ENCODE peak calls at places on chromosomes 3 and 15, in six cellular contexts. C is sigmoid colon, P is GM12878, O is vagina, R is HCT116, H is K562. U is an unnamed sample.

GRCh38 chr15:90031231-90031791 is 30.2 kb downstream of the ZNF710 start:
- DNase-seq in C (peak; percentile 48), P (peak; percentile 95), O (no peak), R (no peak), H (no peak), U (no peak)

GRCh38 chr15:66483131-66483566 is 14.4 kb downstream of the SNAPC5 start:
- DNase-seq in C (no peak), P (no peak), O (no peak), R (no peak), H (no peak), U (no peak)

GRCh38 chr3:34106879-34107278 is 308.4 kb downstream of the PDCD6IP start:
- DNase-seq in C (no peak), P (peak; percentile 51), O (no peak), R (peak; percentile 2), H (peak; percentile 51), U (peak; percentile 43)

GRCh38 chr15:45180201-45180600 is 7.6 kb downstream of the SHF start:
- DNase-seq in C (no peak), P (no peak), O (no peak), R (no peak), H (no peak), U (no peak)

GRCh38 chr3:134352031-134352671 is 22.1 kb downstream of the AMOTL2 start:
- DNase-seq in C (peak; percentile 69), P (no peak), O (no peak), R (no peak), H (no peak), U (no peak)

GRCh38 chr3:62662680-62663079 is 212.5 kb downstream of the CADPS start:
- DNase-seq in C (no peak), P (no peak), O (no peak), R (no peak), H (no peak), U (no peak)

GRCh38 chr3:160027541-160028195 is 39.0 kb downstream of the IL12A start:
- DNase-seq in C (no peak), P (peak; percentile 55), O (no peak), R (no peak), H (no peak), U (no peak)

GRCh38 chr3:33884204-33884561 is 85.8 kb downstream of the PDCD6IP start:
- DNase-seq in C (no peak), P (no peak), O (no peak), R (no peak), H (peak; percentile 73), U (no peak)

GRCh38 chr15:36414670-36415069 is 164.8 kb upstream of the CDIN1 start:
- DNase-seq in C (no peak), P (no peak), O (no peak), R (no peak), H (no peak), U (no peak)

GRCh38 chr15:69414702-69415161 is 583 bp downstream of the KIF23 start:
- DNase-seq in C (no peak), P (no peak), O (no peak), R (peak; percentile 4), H (peak; percentile 67), U (no peak)
- TF ChIP-seq POLR2AphosphoS5 in C (no peak), P (no peak), O (no peak), R (no peak), H (no peak), U (peak; percentile 40)

GRCh38 chr3:193978030-193978429 is 157.9 kb upstream of the HES1 start:
- DNase-seq in C (no peak), P (no peak), O (no peak), R (no peak), H (no peak), U (no peak)
- H3K4me1 ChIP-seq in C (no peaks in the 10 kb centered on the region), P (no peaks in the 10 kb centered on the region), O (peaks cover 25% of the 10 kb centered on the region), R (no peaks in the 10 kb centered on the region), H (peaks cover 29% of the 10 kb centered on the region), U (peaks cover 28% of the 10 kb centered on the region)

GRCh38 chr3:184132947-184133346 is 2.2 kb upstream of the EIF2B5 start:
- DNase-seq in C (no peak), P (no peak), O (no peak), R (no peak), H (no peak), U (no peak)

GRCh38 chr3:184134746-184135148 is 411 bp upstream of the EIF2B5 start:
- DNase-seq in C (no peak), P (no peak), O (no peak), R (no peak), H (no peak), U (peak; percentile 35)

GRCh38 chr3:184135911-184136260 is 728 bp downstream of the EIF2B5 start:
- DNase-seq in C (no peak), P (no peak), O (no peak), R (no peak), H (no peak), U (no peak)

GRCh38 chr3:184135149-184135910 is at the start of gene EIF2B5:
- DNase-seq in C (peak; percentile 94), P (peak; percentile 84), O (no peak), R (peak; percentile 89), H (peak; percentile 90), U (peak; percentile 91)

GRCh38 chr3:184133840-184134745 is 1.1 kb upstream of the EIF2B5 start:
- DNase-seq in C (peak; percentile 92), P (no peak), O (no peak), R (peak; percentile 85), H (peak; percentile 61), U (peak; percentile 84)
- TF ChIP-seq POLR2A in C (peak; percentile 53), P (peak; percentile 12), O (no peak), R (peak; percentile 64), H (peak; percentile 69), U (no peak)

DNA sequence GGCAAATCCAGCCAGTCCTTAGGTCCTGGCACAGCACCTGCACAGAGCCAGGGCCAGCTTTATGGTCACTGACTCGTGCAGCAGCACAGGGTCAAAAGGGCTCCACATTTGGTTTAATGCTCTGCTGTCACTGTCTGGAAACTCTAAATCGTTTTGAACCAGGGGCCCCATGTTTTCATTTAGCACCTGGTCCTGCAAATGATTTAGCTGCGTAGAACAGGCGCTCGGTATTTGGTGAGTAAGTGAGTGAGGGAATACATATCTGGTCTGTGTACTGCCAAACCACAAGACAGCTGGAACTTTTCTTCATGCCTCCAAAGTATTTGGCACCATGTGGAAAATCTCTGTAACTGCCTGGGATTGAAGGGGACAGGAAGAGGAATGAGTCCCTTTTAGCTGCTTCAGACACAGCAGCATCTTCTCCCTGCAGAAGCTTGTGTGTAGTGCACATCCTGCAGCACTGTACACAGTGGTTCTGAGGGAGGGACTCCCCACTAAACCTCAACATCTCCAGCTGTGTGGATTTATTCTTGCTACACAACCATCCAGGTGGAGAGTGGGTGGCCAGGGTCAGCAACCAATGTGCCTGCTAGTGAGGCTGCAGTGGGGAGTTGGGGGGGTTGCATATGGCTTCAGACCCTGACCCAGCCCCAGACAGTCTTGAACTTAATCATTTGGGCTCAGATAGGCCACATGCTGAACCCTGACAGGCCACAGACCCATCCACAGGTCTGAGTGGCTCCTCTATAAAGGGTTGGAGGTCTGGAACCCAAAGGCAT is 1.1 kb downstream of the SH2D7 start:
- DNase-seq in C (peak; percentile 74), P (no peak), O (no peak), R (no peak), H (no peak), U (no peak)
- TF ChIP-seq POLR2AphosphoS5 in C (peak; percentile 83), P (no peak), O (no peak), R (no peak), H (no peak), U (no peak)

GRCh38 chr15:65038428-65038827 is 6.8 kb upstream of the SLC51B start:
- DNase-seq in C (no peak), P (no peak), O (no peak), R (no peak), H (no peak), U (no peak)

GRCh38 chr15:65038838-65039237 is 6.3 kb upstream of the SLC51B start:
- DNase-seq in C (no peak), P (no peak), O (no peak), R (no peak), H (no peak), U (no peak)

GRCh38 chr15:65041787-65042186 is 3.4 kb upstream of the SLC51B start:
- DNase-seq in C (no peak), P (no peak), O (no peak), R (no peak), H (no peak), U (no peak)

GRCh38 chr15:65042776-65043322 is 2.3 kb upstream of the SLC51B start:
- DNase-seq in C (no peak), P (no peak), O (no peak), R (no peak), H (no peak), U (peak; percentile 13)

DNA sequence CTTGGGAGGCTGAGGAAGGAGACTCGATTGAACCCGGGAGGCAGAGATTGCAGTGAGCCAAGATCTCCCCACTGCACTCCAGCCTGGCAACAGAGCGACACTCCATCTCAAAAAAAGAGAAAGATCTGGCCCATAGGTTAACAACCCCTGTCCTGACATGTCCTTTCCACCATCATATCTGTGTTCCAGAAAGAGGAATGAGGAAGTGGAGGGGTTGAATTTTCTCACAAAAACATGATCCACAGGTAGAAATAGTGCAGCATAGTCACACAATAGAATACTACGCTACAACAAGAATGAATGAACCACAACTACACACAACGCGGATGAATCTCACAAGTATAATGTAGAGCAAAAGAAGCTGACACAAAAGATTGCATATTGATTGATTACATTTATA is 4.7 kb upstream of the SLC51B start:
- DNase-seq in C (no peak), P (no peak), O (no peak), R (no peak), H (no peak), U (no peak)
- H3K4me1 ChIP-seq in C (no peaks in the 10 kb centered on the region), P (no peaks in the 10 kb centered on the region), O (peaks cover 35% of the 10 kb centered on the region), R (peaks cover 13% of the 10 kb centered on the region), H (no peaks in the 10 kb centered on the region), U (peaks cover 19% of the 10 kb centered on the region)